ENCODE peak calls at places on chromosomes 12 and 14, in four cellular contexts. T, Z, Y and O are unnamed samples.

GRCh38 chr12:6056406-6057211 is 67.9 kb downstream of the VWF start:
- DNase-seq in Z (peak), Y (peak), T (no peak), O (peak)

GRCh38 chr14:65704850-65705249 is 292.3 kb downstream of the FUT8 start:
- DNase-seq in T (no peak), Y (no peak), Z (no peak), O (no peak)

GRCh38 chr12:95131589-95132335 is 58.3 kb upstream of the NR2C1 start:
- DNase-seq in Y (no peak), Z (no peak), T (no peak), O (no peak)

GRCh38 chr14:62777510-62777909 is 267.7 kb downstream of the KCNH5 start:
- DNase-seq in T (no peak), Z (no peak), Y (no peak), O (no peak)

GRCh38 chr14:28467611-28468010 is 299.0 kb upstream of the FOXG1 start:
- DNase-seq in Y (no peak), T (no peak), Z (no peak), O (no peak)

GRCh38 chr14:72975776-72976175 is 49.5 kb downstream of the DCAF4 start:
- DNase-seq in T (no peak), Y (no peak), Z (peak), O (peak)

GRCh38 chr12:65280306-65280705 is 1.8 kb downstream of the MSRB3 start:
- DNase-seq in Z (no peak), Y (no peak), T (no peak), O (no peak)

GRCh38 chr14:101561145-101561896 is at the start of gene DIO3:
- DNase-seq in Z (no peak), T (no peak), Y (peak), O (no peak)

GRCh38 chr12:93571854-93572711 is at the start of gene SOCS2:
- DNase-seq in Y (peak), T (no peak), Z (peak), O (no peak)

GRCh38 chr12:71746983-71747611 is 7.6 kb upstream of the RAB21 start:
- DNase-seq in Z (peak), T (peak), Y (peak), O (peak)

GRCh38 chr14:102316048-102316745 is 3.3 kb upstream of the ZNF839 start:
- DNase-seq in Z (no peak), T (no peak), Y (no peak), O (peak)

GRCh38 chr14:38999949-39000348 is 103.1 kb downstream of the SEC23A start:
- DNase-seq in Y (no peak), T (no peak), Z (no peak), O (no peak)

GRCh38 chr12:6613015-6613775 is 6.0 kb upstream of the CHD4 start:
- DNase-seq in T (no peak), Z (peak), Y (no peak), O (peak)

GRCh38 chr14:100810435-100810834 is 15.5 kb upstream of the MEG3 start:
- DNase-seq in T (no peak), Z (no peak), Y (no peak), O (no peak)

GRCh38 chr12:98228619-98229538 is 286.5 kb upstream of the TMPO start:
- DNase-seq in T (no peak), Y (no peak), Z (no peak), O (no peak)

GRCh38 chr14:77139540-77140342 is 1.9 kb downstream of the ZDHHC22 start:
- DNase-seq in T (no peak), Z (peak), Y (peak), O (peak)

GRCh38 chr12:104197264-104197663 is 18.3 kb upstream of the TXNRD1 start:
- DNase-seq in Z (no peak), T (no peak), Y (no peak), O (no peak)

GRCh38 chr12:103768467-103769123 is 72.4 kb downstream of the NT5DC3 start:
- DNase-seq in T (no peak), Z (no peak), Y (peak), O (no peak)

GRCh38 chr14:83463500-83464098 is 1929.9 kb upstream of the SEL1L start:
- DNase-seq in T (no peak), Y (peak), Z (peak), O (peak)

GRCh38 chr14:48333221-48333910 is 658.0 kb upstream of the MDGA2 start:
- DNase-seq in T (no peak), Z (no peak), Y (no peak), O (no peak)

GRCh38 chr14:39258782-39259545 is 25.2 kb downstream of the MIA2 start:
- DNase-seq in Y (no peak), Z (no peak), T (no peak), O (no peak)

GRCh38 chr12:93344876-93345275 is 32.8 kb upstream of the NUDT4 start:
- DNase-seq in Z (no peak), T (no peak), Y (no peak), O (no peak)

GRCh38 chr14:80310950-80311349 is 99.6 kb upstream of the DIO2 start:
- DNase-seq in Z (no peak), Y (no peak), T (no peak), O (no peak)

GRCh38 chr14:22131749-22132476 is 457.1 kb downstream of the DAD1 start:
- DNase-seq in T (no peak), Z (peak), Y (peak), O (peak)

GRCh38 chr14:74618078-74618952 is 6.3 kb upstream of the LTBP2 start:
- DNase-seq in T (no peak), Z (no peak), Y (no peak), O (peak)

GRCh38 chr14:37594916-37595808 is at the start of the genes FOXA1 and TTC6:
- DNase-seq in Y (peak), T (no peak), Z (peak), O (peak)

GRCh38 chr12:82413994-82414393 is 55.7 kb downstream of the METTL25 start:
- DNase-seq in T (no peak), Z (no peak), Y (no peak), O (no peak)

GRCh38 chr12:48750769-48751356 is 34.4 kb upstream of the CCNT1 start:
- DNase-seq in Y (no peak), T (no peak), Z (no peak), O (no peak)

GRCh38 chr12:108847705-108848104 is 9.7 kb downstream of the SSH1 start:
- DNase-seq in Z (no peak), Y (no peak), T (no peak), O (no peak)
- TF ChIP-seq FOXK2 in Z (no peak), Y (no peak), T (no peak), O (no peak)

GRCh38 chr12:131971226-131971625 is 21.5 kb downstream of the EP400 start:
- DNase-seq in Z (no peak), T (no peak), Y (no peak), O (no peak)

GRCh38 chr12:131979606-131980005 is 29.9 kb downstream of the EP400 start:
- DNase-seq in Y (no peak), T (no peak), Z (no peak), O (no peak)

GRCh38 chr12:131980263-131980662 is 30.5 kb downstream of the EP400 start:
- DNase-seq in Z (no peak), Y (no peak), T (no peak), O (no peak)

DNA sequence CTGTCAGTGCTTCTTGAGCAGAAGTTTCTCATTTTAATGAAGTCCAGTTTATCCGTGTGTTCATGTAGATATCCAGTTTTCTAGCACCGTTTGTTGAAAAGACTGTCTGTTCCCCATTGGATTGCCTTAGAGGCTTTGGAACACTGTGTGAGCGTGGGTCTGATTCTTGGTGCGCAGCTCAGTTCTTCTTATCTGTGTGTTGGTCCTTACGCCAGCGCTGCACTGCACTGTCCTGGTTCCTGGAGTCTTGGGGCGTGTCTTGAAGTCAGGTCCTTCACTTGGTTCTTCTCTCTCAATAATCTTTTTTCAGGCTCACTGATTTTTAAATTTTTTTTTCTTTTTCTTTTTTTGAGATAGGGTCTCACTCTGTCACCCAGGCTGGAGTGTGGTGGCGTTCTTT is 25.5 kb downstream of the EP400 start:
- DNase-seq in T (no peak), Y (no peak), Z (no peak), O (no peak)
- TF ChIP-seq FOXK2 in T (no peak), Y (no peak), Z (no peak), O (no peak)

DNA sequence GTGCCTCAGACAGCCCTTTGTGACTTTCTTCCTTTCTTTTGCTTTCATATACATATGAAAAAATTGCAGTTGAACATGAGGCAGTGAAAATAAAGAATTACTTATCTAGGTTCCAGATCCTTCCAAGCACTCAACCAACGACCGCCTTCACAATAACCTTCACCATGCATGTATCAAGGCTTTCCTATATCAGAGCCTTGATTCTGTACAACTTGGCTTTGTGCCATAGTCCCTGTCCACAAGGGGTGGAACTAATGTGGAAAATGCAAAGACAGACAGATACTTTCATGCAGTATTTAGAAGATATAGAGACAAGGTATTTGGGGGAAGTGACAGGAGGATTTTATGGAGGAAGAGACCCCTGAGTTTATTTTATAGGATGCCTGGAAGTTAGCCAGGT is 48.6 kb upstream of the PLEKHA5 start:
- DNase-seq in Z (no peak), T (no peak), Y (no peak), O (no peak)
- TF ChIP-seq FOXK2 in Z (no peak), T (no peak), Y (no peak), O (no peak)

GRCh38 chr12:22262309-22262708 is 72.2 kb downstream of the ST8SIA1 start:
- DNase-seq in T (no peak), Z (no peak), Y (no peak), O (no peak)
- TF ChIP-seq FOXK2 in T (no peak), Z (no peak), Y (no peak), O (no peak)

GRCh38 chr12:86104087-86104486 is 152.1 kb downstream of the MGAT4C start:
- DNase-seq in Y (no peak), Z (no peak), T (no peak), O (no peak)
- TF ChIP-seq FOXK2 in Y (no peak), Z (no peak), T (no peak), O (no peak)

GRCh38 chr14:92692822-92693226 is 55.6 kb downstream of the LGMN start:
- DNase-seq in T (no peak), Z (no peak), Y (no peak), O (no peak)
- TF ChIP-seq FOXK2 in T (no peak), Z (no peak), Y (no peak), O (no peak)

DNA sequence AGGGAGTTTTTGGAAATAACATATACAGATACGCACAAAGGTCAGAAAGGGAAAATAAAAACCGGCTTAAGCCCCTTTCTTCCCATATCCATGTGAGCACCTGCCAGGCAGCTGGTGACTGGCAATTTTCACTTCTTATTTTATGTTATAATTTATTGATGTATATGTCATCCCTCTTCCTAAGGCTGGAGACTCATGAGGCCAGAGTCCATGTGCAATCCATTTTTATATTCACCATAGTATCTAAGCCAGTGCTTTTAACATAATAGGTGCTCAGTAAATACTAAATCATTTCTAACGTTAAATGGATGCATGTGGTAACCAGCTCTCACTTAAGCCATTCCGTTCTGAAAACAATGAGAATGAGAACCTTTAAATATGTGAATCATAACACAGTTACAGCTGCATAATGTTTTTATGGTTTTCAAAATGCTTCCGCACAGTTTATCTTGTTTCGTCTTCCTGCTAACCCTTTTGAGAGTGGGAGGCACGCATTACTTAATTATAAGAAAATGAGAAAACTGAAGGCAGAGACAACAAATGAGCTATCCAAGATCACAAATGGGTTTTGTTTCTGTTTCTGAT is 178.3 kb downstream of the CACNA1C start:
- DNase-seq in Y (no peak), T (no peak), Z (no peak), O (no peak)
- TF ChIP-seq FOXK2 in Y (no peak), T (no peak), Z (no peak), O (no peak)

GRCh38 chr12:13243516-13244070 is 47.1 kb downstream of the EMP1 start:
- DNase-seq in Y (no peak), T (no peak), Z (no peak), O (no peak)
- TF ChIP-seq FOXK2 in Y (no peak), T (no peak), Z (no peak), O (no peak)

GRCh38 chr14:104735830-104736642 is 12.0 kb downstream of the ADSS1 start:
- DNase-seq in Y (no peak), T (no peak), Z (no peak), O (peak)
- TF ChIP-seq FOXK2 in Y (no peak), T (no peak), Z (no peak), O (peak)